ENCODE peak calls at places on chromosomes 5 and 9, in ten cellular contexts. E, G, K, V, B, H, J, X, M and U are unnamed samples.

GRCh38 chr5:164098536-164098935 is 593.1 kb downstream of the MAT2B start:
- DNase-seq in E (no peak), G (no peak), K (no peak), V (peak), B (no peak), H (no peak), J (no peak), X (no peak), M (no peak), U (no peak)

GRCh38 chr5:80584770-80585169 is 14.7 kb upstream of the ANKRD34B start:
- DNase-seq in E (no peak), G (no peak), K (no peak), V (no peak), B (no peak), H (no peak), J (no peak), X (no peak), M (no peak), U (no peak)

GRCh38 chr9:6680797-6681146 is 35.2 kb upstream of the GLDC start:
- DNase-seq in E (no peak), G (peak), K (no peak), V (peak), B (peak), H (no peak), J (peak), X (no peak), M (peak), U (no peak)

GRCh38 chr5:163498886-163499285 is 6.5 kb upstream of the MAT2B start:
- DNase-seq in E (no peak), G (no peak), K (peak), V (peak), B (no peak), H (peak), J (no peak), X (peak), M (no peak), U (no peak)

GRCh38 chr9:14616188-14616982 is 76.8 kb downstream of the ZDHHC21 start:
- DNase-seq in E (peak), G (peak), K (peak), V (peak), B (no peak), H (peak), J (no peak), X (peak), M (no peak), U (peak)

GRCh38 chr5:1851290-1851934 is 31.3 kb downstream of the IRX4 start:
- DNase-seq in E (no peak), G (no peak), K (no peak), V (no peak), B (no peak), H (no peak), J (no peak), X (no peak), M (no peak), U (no peak)

GRCh38 chr9:76213751-76214150 is 180.5 kb downstream of the RFK start:
- DNase-seq in E (no peak), G (no peak), K (no peak), V (no peak), B (no peak), H (no peak), J (no peak), X (no peak), M (no peak), U (no peak)

GRCh38 chr5:73178265-73178664 is 5.3 kb downstream of the TMEM174 start:
- DNase-seq in E (no peak), G (no peak), K (no peak), V (no peak), B (no peak), H (no peak), J (no peak), X (no peak), M (no peak), U (no peak)

GRCh38 chr9:3880851-3881250 is 355.1 kb upstream of the RFX3 start:
- DNase-seq in E (no peak), G (no peak), K (peak), V (peak), B (no peak), H (peak), J (no peak), X (peak), M (no peak), U (peak)

GRCh38 chr5:9265391-9266287 is 280.2 kb downstream of the SEMA5A start:
- DNase-seq in E (no peak), G (peak), K (peak), V (peak), B (peak), H (peak), J (no peak), X (peak), M (no peak), U (peak)

GRCh38 chr5:176740131-176740701 is 70.1 kb upstream of the UNC5A start:
- DNase-seq in E (no peak), G (no peak), K (no peak), V (no peak), B (no peak), H (no peak), J (peak), X (no peak), M (no peak), U (no peak)

GRCh38 chr5:1437452-1437851 is 7.8 kb downstream of the SLC6A3 start:
- DNase-seq in E (peak), G (no peak), K (peak), V (peak), B (no peak), H (peak), J (peak), X (peak), M (peak), U (no peak)

GRCh38 chr9:112380771-112381181 is 868 bp downstream of the HSDL2 start:
- DNase-seq in E (no peak), G (no peak), K (peak), V (peak), B (no peak), H (peak), J (no peak), X (peak), M (no peak), U (no peak)

GRCh38 chr9:124216474-124217176 is 41.1 kb upstream of the NEK6 start:
- DNase-seq in E (no peak), G (no peak), K (no peak), V (no peak), B (no peak), H (no peak), J (peak), X (no peak), M (peak), U (no peak)

GRCh38 chr5:159619826-159620225 is 289.5 kb upstream of the IL12B start:
- DNase-seq in E (no peak), G (no peak), K (no peak), V (no peak), B (no peak), H (no peak), J (no peak), X (no peak), M (no peak), U (no peak)

GRCh38 chr9:132991351-132992300 is 13.1 kb downstream of the GFI1B start:
- DNase-seq in E (no peak), G (no peak), K (no peak), V (no peak), B (no peak), H (no peak), J (no peak), X (no peak), M (no peak), U (no peak)

GRCh38 chr9:37390759-37391158 is 31.7 kb upstream of the GRHPR start:
- DNase-seq in E (peak), G (no peak), K (peak), V (no peak), B (no peak), H (peak), J (peak), X (peak), M (peak), U (no peak)
- TF ChIP-seq CTCF in E (peak), G (peak), K (peak), V (peak), B (peak), H (peak), J (peak), X (peak), M (peak), U (peak)

DNA sequence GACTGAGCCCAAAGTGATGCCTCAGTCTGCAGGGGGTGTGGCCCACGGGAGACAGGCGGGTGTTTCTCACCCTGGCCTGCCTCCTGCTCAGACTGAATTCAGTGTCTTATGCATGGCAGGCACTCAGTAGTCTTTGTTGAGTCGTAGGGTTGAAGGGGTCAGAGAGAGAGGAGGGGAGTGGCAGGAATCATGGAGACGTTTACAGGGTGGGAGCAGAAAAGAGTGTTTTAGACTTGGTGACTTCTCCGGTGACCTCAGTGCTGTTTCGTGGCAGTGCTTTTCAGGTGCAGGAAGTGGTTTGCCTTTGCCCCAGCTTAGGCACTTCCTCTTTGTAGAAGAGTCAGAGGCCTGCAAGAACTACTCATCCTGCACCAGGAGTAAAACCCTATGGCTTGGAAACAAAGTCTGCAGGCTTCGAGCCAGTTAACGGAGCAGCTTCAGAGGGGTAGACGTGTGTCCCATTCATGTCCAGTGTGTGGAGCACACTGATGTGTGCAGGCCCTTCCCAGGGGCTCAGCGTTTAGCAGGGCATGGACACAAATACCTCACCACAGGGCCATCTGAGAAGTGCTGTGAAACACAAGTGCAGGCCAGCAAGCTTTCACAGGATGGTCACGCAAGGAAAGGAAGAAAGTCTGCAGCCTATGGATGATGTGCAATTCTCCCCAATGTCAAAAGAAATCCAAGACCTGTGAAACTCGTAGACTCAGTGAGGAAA is 24.5 kb upstream of the SEMA4D start:
- DNase-seq in E (no peak), G (no peak), K (no peak), V (no peak), B (no peak), H (no peak), J (peak), X (no peak), M (peak), U (no peak)
- H3K4me3 ChIP-seq in E (no peak), G (no peak), K (no peak), V (no peak), B (no peak), H (no peak), J (peak), X (no peak), M (no peak), U (no peak)

GRCh38 chr9:35107337-35108290 is 4.7 kb upstream of the STOML2 start:
- DNase-seq in E (no peak), G (no peak), K (no peak), V (no peak), B (no peak), H (no peak), J (peak), X (no peak), M (no peak), U (no peak)
- TF ChIP-seq CTCF in E (no peak), G (no peak), K (no peak), V (no peak), B (no peak), H (no peak), J (no peak), X (no peak), M (no peak), U (no peak)

DNA sequence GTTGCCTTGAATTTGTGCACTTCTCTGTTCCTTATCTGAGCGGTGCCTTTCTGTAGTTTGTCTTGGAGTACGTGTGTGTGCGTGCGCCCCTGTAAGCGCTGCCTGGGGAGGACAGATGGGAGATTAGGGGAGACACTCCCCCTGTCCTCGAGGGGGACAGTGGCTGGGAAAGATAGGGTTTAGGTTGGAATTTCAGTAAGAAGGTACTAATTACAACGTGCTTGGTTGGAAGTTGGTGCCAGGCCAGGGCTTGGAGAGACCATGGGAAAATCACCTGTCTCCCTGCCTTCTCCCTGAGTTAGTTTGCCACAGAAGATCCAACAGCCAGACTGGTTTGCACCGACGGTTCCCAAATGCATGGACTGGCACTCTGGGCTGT is 73.2 kb downstream of the PIK3R1 start:
- DNase-seq in E (no peak), G (no peak), K (no peak), V (no peak), B (peak), H (no peak), J (no peak), X (no peak), M (no peak), U (no peak)
- H3K4me3 ChIP-seq in E (no peak), G (peak), K (peak), V (peak), B (peak), H (peak), J (peak), X (peak), M (peak), U (peak)

DNA sequence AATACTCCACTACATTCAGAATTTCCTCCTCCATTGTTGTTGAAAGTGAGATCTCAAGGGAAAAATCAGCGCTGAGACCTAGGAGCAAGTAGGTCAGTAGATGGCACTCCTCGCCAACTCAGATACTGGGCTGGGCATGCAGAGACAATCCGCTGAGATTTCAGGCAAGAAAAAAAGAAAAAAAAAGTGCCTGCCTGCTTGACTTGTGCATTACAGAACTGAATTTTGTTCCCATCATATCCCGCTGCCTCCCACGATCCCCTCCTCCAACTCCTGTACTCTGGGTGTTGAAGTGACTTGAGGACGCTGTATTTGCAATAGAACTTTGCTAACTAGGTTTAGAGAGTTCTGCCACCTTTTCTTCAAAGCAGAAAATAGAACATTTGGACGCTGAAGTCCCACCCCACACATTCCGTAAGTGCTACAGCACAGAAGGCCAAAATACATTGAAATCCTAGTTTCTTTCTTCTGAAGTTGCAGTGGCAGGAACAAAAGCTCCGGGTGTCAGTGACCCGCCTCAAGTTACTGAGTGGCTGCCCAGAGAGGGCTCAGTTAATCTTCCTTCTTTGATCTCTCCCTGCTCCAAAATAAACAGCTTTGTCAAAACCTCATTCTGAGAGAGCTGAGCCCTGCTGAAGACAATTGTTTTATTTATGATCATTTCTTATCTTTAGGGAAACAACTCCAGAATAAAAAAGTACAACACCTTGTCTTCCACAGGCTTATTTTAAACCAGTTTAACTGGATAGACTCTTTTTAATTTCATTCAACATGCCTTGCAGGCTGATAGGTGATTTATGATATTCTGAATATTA is 265.7 kb downstream of the MLLT3 start:
- DNase-seq in E (peak), G (peak), K (peak), V (peak), B (peak), H (peak), J (peak), X (peak), M (peak), U (peak)
- TF ChIP-seq CTCF in E (peak), G (peak), K (peak), V (peak), B (peak), H (peak), J (peak), X (peak), M (peak), U (peak)

GRCh38 chr9:131500939-131501541 is 1.7 kb upstream of the POMT1 start:
- DNase-seq in E (no peak), G (no peak), K (peak), V (peak), B (no peak), H (peak), J (no peak), X (peak), M (no peak), U (peak)

GRCh38 chr9:131502781-131503625 is at the start of gene POMT1:
- DNase-seq in E (peak), G (peak), K (peak), V (peak), B (peak), H (peak), J (peak), X (peak), M (peak), U (peak)

GRCh38 chr9:131499254-131499653 is 3.5 kb upstream of the POMT1 start:
- DNase-seq in E (no peak), G (no peak), K (no peak), V (no peak), B (no peak), H (no peak), J (no peak), X (no peak), M (no peak), U (no peak)

GRCh38 chr9:131496844-131497425 is 5.8 kb upstream of the POMT1 start:
- DNase-seq in E (no peak), G (no peak), K (no peak), V (no peak), B (no peak), H (no peak), J (peak), X (no peak), M (peak), U (no peak)

DNA sequence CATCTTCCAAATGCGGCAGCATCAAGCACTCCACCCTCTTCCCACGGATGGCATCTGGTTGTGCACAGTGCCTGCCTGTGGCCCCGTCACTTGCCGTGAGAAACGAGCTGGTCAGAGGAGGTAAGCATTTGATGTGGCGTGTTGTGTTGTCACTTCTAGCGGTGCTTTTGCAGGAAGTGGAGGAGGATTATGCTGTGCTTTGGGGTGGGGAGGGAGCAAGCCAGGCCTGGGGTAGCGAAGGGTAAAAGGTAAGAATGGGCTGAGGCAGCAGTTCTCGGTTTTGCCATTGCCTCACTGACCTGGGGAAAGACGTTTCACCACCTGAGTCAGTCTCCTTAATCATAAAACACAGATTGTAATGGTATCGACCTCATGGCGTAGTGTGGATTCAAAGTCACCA is 2.3 kb upstream of the POMT1 start:
- DNase-seq in E (no peak), G (no peak), K (peak), V (no peak), B (no peak), H (peak), J (peak), X (no peak), M (peak), U (no peak)
- H3K4me3 ChIP-seq in E (no peak), G (no peak), K (no peak), V (no peak), B (no peak), H (no peak), J (no peak), X (no peak), M (no peak), U (no peak)

GRCh38 chr9:18622186-18622836 is 148.4 kb downstream of the ADAMTSL1 start:
- DNase-seq in E (no peak), G (no peak), K (no peak), V (no peak), B (no peak), H (no peak), J (no peak), X (no peak), M (no peak), U (no peak)

GRCh38 chr9:18623201-18623600 is 149.2 kb downstream of the ADAMTSL1 start:
- DNase-seq in E (no peak), G (no peak), K (no peak), V (no peak), B (no peak), H (no peak), J (no peak), X (no peak), M (no peak), U (no peak)

GRCh38 chr9:18629136-18629535 is 155.2 kb downstream of the ADAMTSL1 start:
- DNase-seq in E (no peak), G (no peak), K (no peak), V (no peak), B (no peak), H (no peak), J (no peak), X (no peak), M (no peak), U (no peak)

DNA sequence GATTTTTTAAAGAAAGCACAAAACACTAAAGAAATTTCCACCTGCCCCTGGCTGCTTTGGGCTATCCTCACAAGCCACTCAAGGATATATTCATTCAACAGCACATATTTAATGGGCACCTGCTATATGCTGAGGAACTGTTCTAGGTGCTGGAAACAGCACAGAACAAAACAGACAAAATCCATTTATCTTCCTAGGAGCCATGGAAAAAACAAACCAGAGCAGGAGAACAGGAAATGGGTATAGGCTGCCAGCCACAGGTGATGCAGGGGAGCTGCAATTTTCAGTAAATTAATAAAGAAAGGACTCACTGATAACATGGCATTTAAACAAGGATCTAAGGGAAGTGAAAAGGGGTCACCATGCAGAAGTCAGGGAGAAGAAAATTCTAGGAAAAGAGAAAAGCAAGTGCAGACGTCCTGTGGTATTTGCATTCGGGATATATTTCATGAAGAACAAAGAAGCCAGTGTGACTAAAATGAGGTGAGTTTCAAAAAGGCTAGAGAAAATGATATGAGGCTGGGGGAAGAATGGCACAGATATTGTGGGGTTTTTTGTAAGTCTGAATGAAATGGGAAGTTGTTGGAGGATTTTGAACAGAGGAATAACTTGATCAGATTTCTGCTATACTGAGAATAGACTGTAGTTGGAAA is 152.2 kb downstream of the ADAMTSL1 start:
- DNase-seq in E (no peak), G (no peak), K (peak), V (no peak), B (no peak), H (peak), J (no peak), X (no peak), M (no peak), U (no peak)
- TF ChIP-seq CTCF in E (no peak), G (no peak), K (peak), V (no peak), B (no peak), H (peak), J (no peak), X (no peak), M (no peak), U (no peak)

GRCh38 chr5:139438707-139439012 is 665 bp downstream of the DNAJC18 start:
- DNase-seq in E (no peak), G (no peak), K (no peak), V (no peak), B (no peak), H (no peak), J (no peak), X (no peak), M (no peak), U (no peak)
- H3K4me3 ChIP-seq in E (peak), G (peak), K (peak), V (peak), B (peak), H (peak), J (peak), X (peak), M (peak), U (peak)

GRCh38 chr5:22887566-22887965 is 34.4 kb upstream of the CDH12 start:
- DNase-seq in E (no peak), G (no peak), K (no peak), V (no peak), B (no peak), H (no peak), J (no peak), X (no peak), M (no peak), U (no peak)

GRCh38 chr5:22892441-22892840 is 39.3 kb upstream of the CDH12 start:
- DNase-seq in E (no peak), G (no peak), K (peak), V (no peak), B (no peak), H (peak), J (no peak), X (no peak), M (no peak), U (no peak)

GRCh38 chr5:22889714-22890113 is 36.6 kb upstream of the CDH12 start:
- DNase-seq in E (no peak), G (no peak), K (peak), V (no peak), B (no peak), H (no peak), J (no peak), X (no peak), M (no peak), U (no peak)
- TF ChIP-seq CTCF in E (no peak), G (no peak), K (peak), V (no peak), B (no peak), H (peak), J (peak), X (no peak), M (no peak), U (no peak)